ENCODE peak calls at places on chromosomes 4 and X, in nine cellular contexts. N, X, J, R, P, M, E, T and L are unnamed samples.

GRCh38 chr4:25865586-25865985 is 2.8 kb upstream of the SEL1L3 start:
- DNase-seq in N (peak), X (no peak), J (no peak), R (no peak), P (peak), M (no peak), E (no peak), T (no peak), L (peak)

GRCh38 chrX:125203737-125204578 is 115.7 kb upstream of the TEX13C start:
- DNase-seq in N (no peak), X (peak), J (no peak), R (peak), P (peak), M (no peak), E (peak), T (no peak), L (peak)

GRCh38 chr4:26104056-26104685 is 190.2 kb downstream of the SMIM20 start:
- DNase-seq in N (no peak), X (no peak), J (no peak), R (no peak), P (no peak), M (no peak), E (no peak), T (no peak), L (no peak)

GRCh38 chrX:10326578-10326977 is 169.8 kb downstream of the CLCN4 start:
- DNase-seq in N (no peak), X (peak), J (no peak), R (peak), P (peak), M (no peak), E (no peak), T (peak), L (peak)

GRCh38 chrX:150934453-150934852 is 36.0 kb upstream of the CD99L2 start:
- DNase-seq in N (no peak), X (no peak), J (no peak), R (no peak), P (peak), M (no peak), E (no peak), T (peak), L (peak)

GRCh38 chr4:51885371-51885770 is 42.4 kb downstream of the DCUN1D4 start:
- DNase-seq in N (no peak), X (no peak), J (no peak), R (no peak), P (peak), M (no peak), E (peak), T (peak), L (peak)

GRCh38 chr4:97646997-97647396 is 496.3 kb downstream of the STPG2 start:
- DNase-seq in N (no peak), X (no peak), J (no peak), R (peak), P (no peak), M (no peak), E (no peak), T (peak), L (no peak)

GRCh38 chr4:2364654-2365053 is 53.8 kb downstream of the ZFYVE28 start:
- DNase-seq in N (peak), X (no peak), J (peak), R (peak), P (no peak), M (peak), E (peak), T (peak), L (no peak)

GRCh38 chr4:136329042-136329662 is 1203.1 kb downstream of the PCDH18 start:
- DNase-seq in N (no peak), X (no peak), J (no peak), R (no peak), P (peak), M (no peak), E (peak), T (no peak), L (peak)

GRCh38 chr4:48944659-48945290 is 38.2 kb upstream of the OCIAD2 start:
- DNase-seq in N (peak), X (no peak), J (no peak), R (no peak), P (peak), M (no peak), E (peak), T (no peak), L (no peak)

GRCh38 chr4:1382776-1383727 is 23.2 kb downstream of the NKX1-1 start:
- DNase-seq in N (no peak), X (no peak), J (no peak), R (peak), P (no peak), M (no peak), E (no peak), T (no peak), L (no peak)

GRCh38 chr4:28287837-28288236 is 1427.2 kb downstream of the STIM2 start:
- DNase-seq in N (no peak), X (peak), J (no peak), R (peak), P (peak), M (no peak), E (no peak), T (peak), L (peak)

GRCh38 chrX:77742788-77743476 is 43.1 kb downstream of the ATRX start:
- DNase-seq in N (no peak), X (no peak), J (no peak), R (peak), P (no peak), M (no peak), E (peak), T (no peak), L (no peak)

GRCh38 chr4:52712991-52713275 is 38.3 kb downstream of the ERVMER34-1 start:
- DNase-seq in N (no peak), X (no peak), J (no peak), R (no peak), P (no peak), M (no peak), E (no peak), T (no peak), L (no peak)

GRCh38 chrX:10615931-10616780 is 4.2 kb downstream of the MID1 start:
- DNase-seq in N (peak), X (peak), J (no peak), R (peak), P (peak), M (no peak), E (peak), T (peak), L (peak)

GRCh38 chr4:8144359-8144758 is 14.3 kb downstream of the ABLIM2 start:
- DNase-seq in N (no peak), X (no peak), J (no peak), R (no peak), P (no peak), M (no peak), E (no peak), T (peak), L (no peak)

GRCh38 chrX:107429090-107429489 is 20.4 kb upstream of the FRMPD3 start:
- DNase-seq in N (peak), X (no peak), J (no peak), R (no peak), P (peak), M (no peak), E (no peak), T (peak), L (peak)

GRCh38 chr4:73919691-73920090 is 50.5 kb downstream of the CXCL1 start:
- DNase-seq in N (no peak), X (no peak), J (no peak), R (no peak), P (no peak), M (no peak), E (no peak), T (no peak), L (no peak)

GRCh38 chr4:81030061-81030616 is 369 bp upstream of the BMP3 start:
- DNase-seq in N (no peak), X (no peak), J (no peak), R (no peak), P (no peak), M (no peak), E (no peak), T (no peak), L (no peak)

GRCh38 chrX:154658957-154659356 is 5.6 kb upstream of the CTAG2 start:
- DNase-seq in N (no peak), X (no peak), J (no peak), R (no peak), P (no peak), M (no peak), E (no peak), T (no peak), L (no peak)

GRCh38 chrX:146454363-146454762 is 355.2 kb upstream of the CXorf51B start:
- DNase-seq in N (no peak), X (no peak), J (no peak), R (no peak), P (no peak), M (no peak), E (no peak), T (no peak), L (no peak)

GRCh38 chr4:21032246-21032645 is 332.0 kb downstream of the PACRGL start:
- DNase-seq in N (no peak), X (no peak), J (no peak), R (no peak), P (no peak), M (no peak), E (no peak), T (no peak), L (no peak)

GRCh38 chr4:97359826-97360225 is 783.5 kb downstream of the STPG2 start:
- DNase-seq in N (no peak), X (no peak), J (no peak), R (no peak), P (no peak), M (no peak), E (no peak), T (no peak), L (no peak)

GRCh38 chrX:131305926-131306325 is 16.8 kb upstream of the IGSF1 start:
- DNase-seq in N (no peak), X (no peak), J (no peak), R (no peak), P (no peak), M (no peak), E (no peak), T (no peak), L (no peak)

GRCh38 chr4:12137556-12137955 is 708.9 kb upstream of the HS3ST1 start:
- DNase-seq in N (no peak), X (no peak), J (no peak), R (no peak), P (no peak), M (no peak), E (no peak), T (no peak), L (no peak)

GRCh38 chrX:119529355-119530276 is 35.6 kb downstream of the STEEP1 start:
- DNase-seq in N (no peak), X (no peak), J (no peak), R (no peak), P (no peak), M (no peak), E (no peak), T (peak), L (no peak)

GRCh38 chrX:54776987-54777672 is 20.9 kb downstream of the ITIH6 start:
- DNase-seq in N (no peak), X (no peak), J (no peak), R (no peak), P (no peak), M (no peak), E (no peak), T (no peak), L (no peak)

GRCh38 chr4:177484613-177485021 is 42.4 kb upstream of the AGA start:
- DNase-seq in N (no peak), X (no peak), J (no peak), R (no peak), P (peak), M (no peak), E (no peak), T (peak), L (peak)

GRCh38 chr4:126647320-126647719 is 985.4 kb upstream of the INTU start:
- DNase-seq in N (no peak), X (no peak), J (no peak), R (no peak), P (no peak), M (no peak), E (no peak), T (no peak), L (no peak)

GRCh38 chrX:148574247-148574973 is 74.0 kb downstream of the AFF2 start:
- DNase-seq in N (no peak), X (no peak), J (no peak), R (no peak), P (no peak), M (no peak), E (no peak), T (no peak), L (no peak)

GRCh38 chr4:79882806-79883205 is 190.2 kb downstream of the ANTXR2 start:
- DNase-seq in N (no peak), X (no peak), J (no peak), R (no peak), P (no peak), M (no peak), E (no peak), T (no peak), L (no peak)

GRCh38 chrX:139924696-139925094 is 8.2 kb downstream of the ATP11C start:
- DNase-seq in N (no peak), X (no peak), J (no peak), R (no peak), P (no peak), M (no peak), E (no peak), T (no peak), L (no peak)

GRCh38 chrX:126994011-126994410 is 174.5 kb downstream of the PRR32 start:
- DNase-seq in N (no peak), X (no peak), J (no peak), R (peak), P (no peak), M (no peak), E (no peak), T (no peak), L (no peak)

GRCh38 chrX:74535633-74536141 is 78.7 kb downstream of the RLIM start:
- DNase-seq in N (peak), X (no peak), J (no peak), R (peak), P (no peak), M (no peak), E (peak), T (peak), L (no peak)

GRCh38 chrX:19791562-19791961 is 95.8 kb downstream of the SH3KBP1 start:
- DNase-seq in N (no peak), X (no peak), J (no peak), R (no peak), P (no peak), M (no peak), E (no peak), T (peak), L (no peak)

GRCh38 chr4:98605216-98605615 is 53.2 kb downstream of the TSPAN5 start:
- DNase-seq in N (no peak), X (no peak), J (no peak), R (no peak), P (no peak), M (no peak), E (no peak), T (no peak), L (no peak)

GRCh38 chr4:128796934-128797333 is 12.6 kb upstream of the JADE1 start:
- DNase-seq in N (no peak), X (no peak), J (no peak), R (no peak), P (no peak), M (no peak), E (no peak), T (no peak), L (no peak)

GRCh38 chrX:118437283-118437682 is 58.3 kb upstream of the DOCK11 start:
- DNase-seq in N (no peak), X (no peak), J (no peak), R (no peak), P (no peak), M (no peak), E (no peak), T (no peak), L (no peak)